ENCODE peak calls at places on chromosome 12, in eight cellular contexts. M is testis, P is H7, Q is cardiac muscle cell, F is bronchial epithelial cell, K is left ventricle myocardium inferior, B is GM23248, L is stomach. C is an unnamed sample. For H3K27me3, the result is how much of the 10 kb centered on the place peaks cover.

GRCh38 chr12:47362131-47362686 is 282.4 kb upstream of the AMIGO2 start:
- DNase-seq in B (no peak), F (no peak), M (no peak), K (no peak), P (no peak), Q (no peak), L (no peak), C (no peak)

GRCh38 chr12:89497467-89497866 is 27.1 kb downstream of the GALNT4 start:
- DNase-seq in M (no peak), Q (no peak), K (no peak), B (no peak), F (no peak), L (no peak), P (no peak), C (no peak)

GRCh38 chr12:100267603-100268281 is 765 bp downstream of the SCYL2 start:
- DNase-seq in B (peak), P (peak), M (peak), Q (no peak), F (peak), L (peak), K (no peak), C (peak)

GRCh38 chr12:84978921-84979320 is 57.2 kb downstream of the TSPAN19 start:
- DNase-seq in P (no peak), L (no peak), Q (no peak), K (no peak), M (no peak), B (no peak), F (no peak), C (no peak)

GRCh38 chr12:132279184-132279889 is 50.1 kb downstream of the GALNT9 start:
- DNase-seq in K (peak), F (no peak), L (peak), P (peak), Q (no peak), M (peak), B (no peak), C (peak)

GRCh38 chr12:19120795-19121194 is 8.7 kb upstream of the PLEKHA5 start:
- DNase-seq in P (no peak), Q (no peak), L (no peak), F (peak), K (no peak), B (peak), M (no peak), C (no peak)

GRCh38 chr12:6267007-6267721 is 43.3 kb upstream of the PLEKHG6 start:
- DNase-seq in B (peak), Q (no peak), K (no peak), F (peak), P (no peak), M (no peak), L (no peak), C (no peak)

GRCh38 chr12:123860369-123860768 is 98.3 kb downstream of the DNAH10 start:
- DNase-seq in K (no peak), B (no peak), M (no peak), P (no peak), F (no peak), L (no peak), Q (no peak), C (no peak)

GRCh38 chr12:93824514-93825500 is 147.6 kb downstream of the CRADD start:
- DNase-seq in M (no peak), Q (peak), F (no peak), L (no peak), P (peak), B (peak), K (no peak), C (no peak)

GRCh38 chr12:109255377-109255776 is 53.7 kb downstream of the FOXN4 start:
- DNase-seq in Q (no peak), F (no peak), L (no peak), K (no peak), P (peak), M (no peak), B (peak), C (no peak)

GRCh38 chr12:118430516-118430915 is 54.2 kb downstream of the SUDS3 start:
- DNase-seq in Q (no peak), K (no peak), F (peak), P (no peak), M (no peak), L (no peak), B (peak), C (no peak)

GRCh38 chr12:28172434-28173030 is 17.7 kb upstream of the CCDC91 start:
- DNase-seq in K (no peak), Q (peak), B (peak), L (peak), M (peak), P (peak), F (peak), C (peak)

GRCh38 chr12:94930216-94930654 is 73.3 kb downstream of the NDUFA12 start:
- DNase-seq in Q (no peak), L (no peak), M (no peak), B (no peak), P (no peak), F (no peak), K (no peak), C (no peak)

GRCh38 chr12:74227846-74228545 is 309.6 kb upstream of the ATXN7L3B start:
- DNase-seq in K (no peak), P (no peak), L (no peak), Q (no peak), F (peak), B (no peak), M (no peak), C (no peak)

GRCh38 chr12:25550186-25550585 is 2.9 kb downstream of the LMNTD1 start:
- DNase-seq in L (no peak), M (no peak), K (no peak), B (peak), F (peak), Q (no peak), P (no peak), C (no peak)

GRCh38 chr12:24898606-24899005 is 50.3 kb downstream of the BCAT1 start:
- DNase-seq in L (no peak), F (no peak), P (no peak), Q (no peak), B (peak), K (no peak), M (no peak), C (no peak)

GRCh38 chr12:122079532-122080081 is 1.1 kb downstream of the MLXIP start:
- DNase-seq in M (no peak), L (no peak), P (peak), B (peak), K (no peak), Q (no peak), F (no peak), C (no peak)

GRCh38 chr12:123858176-123858575 is 96.1 kb downstream of the DNAH10 start:
- DNase-seq in K (no peak), F (no peak), P (no peak), B (no peak), L (no peak), M (no peak), Q (no peak), C (no peak)

GRCh38 chr12:131835616-131836171 is 7.5 kb downstream of the MMP17 start:
- DNase-seq in L (no peak), P (no peak), M (no peak), Q (no peak), K (no peak), F (no peak), B (no peak), C (peak)

GRCh38 chr12:104991565-104992128 is 5.5 kb downstream of the NOPCHAP1 start:
- DNase-seq in Q (no peak), L (no peak), F (no peak), B (no peak), K (no peak), M (no peak), P (no peak), C (no peak)

GRCh38 chr12:26226119-26226518 is 30.7 kb downstream of the SSPN start:
- DNase-seq in P (peak), K (no peak), M (no peak), L (no peak), Q (no peak), B (no peak), F (no peak), C (no peak)

GRCh38 chr12:56206373-56207166 is 15.2 kb downstream of the RNF41 start:
- DNase-seq in B (peak), F (peak), M (peak), K (peak), P (peak), Q (peak), L (peak), C (peak)

GRCh38 chr12:34204830-34205285 is 182.6 kb downstream of the ALG10 start:
- DNase-seq in K (no peak), B (no peak), Q (no peak), L (no peak), P (peak), F (no peak), M (no peak), C (no peak)

GRCh38 chr12:52650520-52651081 is 1.4 kb downstream of the KRT2 start:
- DNase-seq in M (peak), B (peak), P (no peak), K (no peak), L (no peak), Q (no peak), F (no peak), C (no peak)
- H3K27me3 ChIP-seq in M (under half), B (half or more), P (under half), K (under half), L (under half), Q (under half), F (under half), C (under half)

GRCh38 chr12:128267246-128267622 is 264 bp downstream of the TMEM132C start:
- DNase-seq in P (peak), K (no peak), M (no peak), Q (peak), L (no peak), B (no peak), F (no peak), C (peak)

GRCh38 chr12:128266559-128267245 is at the start of gene TMEM132C:
- DNase-seq in B (no peak), K (no peak), P (no peak), F (no peak), M (no peak), Q (peak), L (no peak), C (peak)

GRCh38 chr12:128267651-128268347 is 829 bp downstream of the TMEM132C start:
- DNase-seq in K (no peak), L (no peak), P (peak), F (no peak), Q (peak), B (no peak), M (no peak), C (peak)

GRCh38 chr12:128269108-128269713 is 2.2 kb downstream of the TMEM132C start:
- DNase-seq in M (peak), F (no peak), Q (peak), B (no peak), L (no peak), P (peak), K (no peak), C (peak)

DNA sequence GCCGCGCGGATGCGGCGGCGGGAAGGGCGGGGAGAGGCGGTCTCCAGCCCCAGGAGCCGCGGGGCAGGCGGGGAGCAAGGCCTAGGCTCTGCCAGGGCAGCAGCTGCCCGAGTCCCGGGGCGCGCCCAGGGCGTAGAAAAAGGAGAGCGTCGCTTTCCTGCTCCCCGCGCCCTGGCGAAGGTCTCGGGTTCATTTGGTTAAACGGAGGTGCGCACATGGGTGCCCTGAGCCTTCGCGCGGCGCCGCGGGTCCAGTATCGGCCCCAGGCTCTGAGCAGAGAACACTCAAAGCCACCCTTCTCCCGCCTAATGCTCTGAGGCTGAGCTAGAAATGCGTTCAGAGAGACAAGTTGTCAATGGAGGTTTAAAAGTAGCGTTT is 1.4 kb downstream of the TMEM132C start:
- DNase-seq in F (no peak), K (no peak), Q (peak), B (no peak), P (peak), M (no peak), L (no peak), C (no peak)
- H3K4me3 ChIP-seq in F (no peak), K (peak), Q (peak), B (no peak), P (peak), M (peak), L (peak), C (peak)

DNA sequence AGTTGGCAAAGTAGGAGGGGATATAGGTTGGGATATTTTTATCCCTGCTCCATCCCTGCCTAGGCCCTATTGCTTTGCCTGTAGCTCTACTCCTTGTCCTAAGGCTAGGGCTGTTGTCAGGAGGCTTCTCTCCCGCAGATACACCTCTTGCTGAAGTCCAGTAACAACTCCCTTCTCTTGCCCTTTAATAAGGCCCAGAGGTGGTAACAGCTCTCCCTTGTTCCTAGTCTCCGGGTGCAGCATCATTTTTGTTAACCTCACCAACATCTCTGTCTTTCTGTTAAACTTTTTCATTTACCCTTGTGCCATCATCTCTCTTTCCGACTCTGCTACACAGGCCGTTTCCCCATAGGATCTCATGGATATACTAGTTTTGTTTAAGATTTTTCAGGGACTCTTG is 6.3 kb downstream of the ASCL1 start:
- DNase-seq in B (no peak), Q (no peak), K (no peak), M (no peak), P (peak), F (no peak), L (no peak), C (no peak)
- H3K27me3 ChIP-seq in B (half or more), Q (half or more), K (half or more), M (under half), P (half or more), F (under half), L (half or more), C (half or more)

DNA sequence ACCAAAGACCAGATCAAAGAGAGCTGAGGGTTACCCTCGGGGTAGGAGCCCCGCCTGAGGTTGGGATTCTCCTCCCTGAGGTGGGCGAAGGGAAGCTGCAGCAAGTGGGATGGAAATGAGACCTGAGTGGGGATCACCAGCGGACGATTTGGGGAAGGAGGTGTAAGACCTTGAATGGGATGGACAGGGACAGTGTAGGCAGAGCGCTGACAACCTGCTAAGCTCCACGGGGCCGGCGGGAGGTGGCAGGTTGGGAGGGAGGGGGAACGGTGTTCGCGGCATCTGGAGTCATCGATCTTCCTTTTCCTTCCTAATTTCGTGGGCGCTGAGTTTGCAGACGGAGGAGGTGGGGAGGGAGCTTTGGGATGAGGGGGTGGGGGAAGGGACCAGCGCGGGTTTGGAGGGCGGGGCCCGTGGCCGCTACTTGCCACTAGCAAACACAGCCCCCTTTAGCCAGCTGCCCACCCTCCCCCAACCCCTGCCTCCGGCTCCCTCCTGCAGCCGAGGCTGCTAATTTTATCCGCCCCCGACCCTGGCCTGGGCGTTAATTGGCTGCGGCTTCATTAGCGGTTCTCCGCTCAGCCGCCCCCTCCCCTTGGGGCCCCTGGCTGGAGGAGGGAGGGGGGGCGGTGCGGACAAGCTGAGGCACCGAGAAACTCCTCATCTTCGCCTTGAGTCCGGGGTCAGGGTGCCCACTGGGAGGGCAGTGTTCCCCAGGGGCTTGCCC is 2.8 kb upstream of the SHMT2 start:
- DNase-seq in Q (no peak), M (no peak), K (no peak), P (peak), F (no peak), B (no peak), L (no peak), C (no peak)
- H3K4me3 ChIP-seq in Q (peak), M (no peak), K (peak), P (peak), F (no peak), B (no peak), L (no peak), C (no peak)

GRCh38 chr12:2641761-2642160 is 153.0 kb upstream of the FKBP4 start:
- DNase-seq in L (no peak), M (no peak), K (no peak), F (no peak), P (no peak), B (no peak), Q (no peak), C (no peak)

GRCh38 chr12:2639020-2639298 is 155.8 kb upstream of the FKBP4 start:
- DNase-seq in Q (no peak), B (no peak), P (no peak), F (no peak), M (no peak), K (no peak), L (no peak), C (no peak)

GRCh38 chr12:2640709-2641108 is 154.1 kb upstream of the FKBP4 start:
- DNase-seq in P (no peak), B (peak), Q (no peak), K (peak), L (peak), F (peak), M (no peak), C (peak)

GRCh38 chr12:2641209-2641608 is 153.6 kb upstream of the FKBP4 start:
- DNase-seq in P (peak), F (no peak), L (no peak), Q (no peak), M (no peak), B (peak), K (no peak), C (peak)

DNA sequence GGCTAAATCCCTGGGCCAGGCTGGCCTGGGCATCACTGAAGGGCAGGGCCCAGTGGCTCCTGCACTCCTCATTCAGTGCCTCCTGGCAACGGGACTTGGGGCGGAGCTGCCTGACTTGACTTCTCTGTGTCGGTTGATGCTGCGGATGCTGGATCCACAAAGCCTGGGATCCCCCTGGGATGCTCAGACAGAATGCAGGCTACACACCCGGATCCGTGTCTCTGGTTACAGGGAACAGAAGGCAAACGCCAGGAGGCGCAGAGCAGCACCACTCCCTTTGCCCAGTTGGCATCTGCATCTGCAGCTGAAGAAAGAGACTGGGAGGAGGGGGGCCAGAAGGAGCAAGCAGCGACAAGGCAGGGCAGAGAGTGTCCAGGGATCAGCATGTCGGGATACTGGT is 154.5 kb upstream of the FKBP4 start:
- DNase-seq in L (no peak), M (no peak), Q (no peak), B (peak), F (no peak), P (no peak), K (no peak), C (no peak)
- H3K27me3 ChIP-seq in L (under half), M (under half), Q (under half), B (under half), F (under half), P (under half), K (under half), C (under half)

DNA sequence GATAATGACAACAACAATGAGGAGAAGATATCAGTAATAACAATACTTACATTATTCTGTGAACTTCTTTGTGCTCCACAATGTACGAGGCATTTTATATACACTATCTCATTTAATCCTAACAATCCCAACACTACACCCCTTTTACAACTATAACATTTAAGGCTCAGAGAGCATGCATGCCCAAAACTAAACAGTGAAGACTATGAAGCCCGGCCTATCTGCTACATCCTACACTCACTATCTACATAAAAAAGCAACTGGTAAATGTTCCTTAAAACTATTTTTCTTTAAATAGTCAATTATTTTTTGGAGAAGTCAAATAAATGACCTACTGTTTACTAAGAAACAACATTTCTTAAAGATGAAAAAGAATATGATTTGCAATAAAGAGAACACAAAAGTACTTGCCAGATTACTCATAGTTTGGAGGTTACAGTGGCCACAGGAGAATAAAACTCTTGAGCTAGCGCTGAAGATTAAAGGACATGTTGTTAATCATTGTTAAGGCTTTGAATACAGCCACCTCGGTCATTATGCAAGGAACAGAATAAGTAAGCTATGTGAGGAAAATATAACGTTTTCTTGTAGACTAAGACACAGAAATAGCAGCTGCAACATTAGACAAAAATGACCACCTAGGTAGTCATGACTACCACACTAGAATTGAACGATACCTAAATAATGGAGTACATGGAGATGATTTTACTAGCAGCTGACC is 56.7 kb downstream of the EPS8 start:
- DNase-seq in B (peak), L (no peak), Q (no peak), P (no peak), K (no peak), M (no peak), F (no peak), C (peak)
- H3K4me3 ChIP-seq in B (peak), L (no peak), Q (no peak), P (no peak), K (no peak), M (no peak), F (no peak), C (no peak)

C was measured in hepatocyte.